ENCODE peak calls at places on chromosomes 2 and 18, in nine cellular contexts. D is IMR-90, G is mammary epithelial cell, X is H1, R is keratinocyte, H is GM23338, U is HCT116, O is hepatocyte, M is GM23248. B is an unnamed sample. For H4K20me1, the result is how much of the 10 kb centered on the place peaks cover.

GRCh38 chr18:67509711-67510110 is 6.8 kb downstream of the DSEL start:
- DNase-seq in X (no peak), R (no peak), U (no peak), O (no peak), G (no peak), M (peak), H (no peak), D (peak), B (no peak)

GRCh38 chr18:8730080-8730827 is 24.9 kb downstream of the MTCL1 start:
- DNase-seq in R (no peak), O (peak), U (peak), G (no peak), M (no peak), X (no peak), H (no peak), D (peak), B (no peak)

GRCh38 chr2:222448806-222449205 is 24.5 kb downstream of the SGPP2 start:
- DNase-seq in O (peak), X (no peak), D (peak), G (peak), R (no peak), M (peak), U (no peak), H (no peak), B (no peak)

GRCh38 chr2:80149991-80150390 is 154.6 kb downstream of the LRRTM1 start:
- DNase-seq in M (no peak), U (no peak), G (no peak), H (no peak), O (no peak), X (no peak), D (no peak), R (no peak), B (no peak)

GRCh38 chr2:97348841-97349240 is 235.9 kb downstream of the ANKRD36 start:
- DNase-seq in X (no peak), U (no peak), G (no peak), R (no peak), O (no peak), D (no peak), M (no peak), H (no peak), B (no peak)

GRCh38 chr2:23375448-23375847 is 9.5 kb upstream of the KLHL29 start:
- DNase-seq in R (no peak), U (peak), X (no peak), O (no peak), G (peak), D (peak), M (peak), H (peak), B (peak)

GRCh38 chr2:235601960-235602704 is 108.3 kb downstream of the AGAP1 start:
- DNase-seq in X (no peak), R (no peak), U (no peak), D (no peak), M (no peak), G (no peak), H (no peak), O (no peak), B (no peak)

GRCh38 chr2:46632349-46632748 is 153.0 kb downstream of the TMEM247 start:
- DNase-seq in U (peak), D (peak), H (peak), G (peak), R (no peak), X (no peak), M (peak), O (peak), B (peak)

GRCh38 chr2:32278476-32278853 is 761 bp downstream of the YIPF4 start:
- DNase-seq in R (no peak), H (no peak), G (no peak), M (peak), U (no peak), D (no peak), O (no peak), X (no peak), B (no peak)

GRCh38 chr2:203650860-203651613 is 55.4 kb upstream of the CD28 start:
- DNase-seq in R (no peak), O (peak), X (no peak), U (peak), M (peak), D (peak), H (peak), G (peak), B (peak)

GRCh38 chr2:186348200-186348599 is 137.9 kb upstream of the ZC3H15 start:
- DNase-seq in O (no peak), U (no peak), H (no peak), G (peak), D (no peak), X (no peak), R (no peak), M (peak), B (no peak)

GRCh38 chr18:69819460-69819859 is 128.2 kb downstream of the CD226 start:
- DNase-seq in U (no peak), R (no peak), M (no peak), G (no peak), O (no peak), D (no peak), H (no peak), X (no peak), B (no peak)

GRCh38 chr2:227939271-227940027 is 68.0 kb downstream of the DAW1 start:
- DNase-seq in D (peak), G (peak), M (peak), H (peak), U (peak), R (no peak), X (peak), O (peak), B (peak)

GRCh38 chr2:27152796-27153464 is 4.1 kb downstream of the TCF23 start:
- DNase-seq in D (peak), U (no peak), X (no peak), M (peak), R (no peak), G (peak), O (no peak), H (no peak), B (no peak)

GRCh38 chr18:37445368-37445767 is 120.2 kb downstream of the CELF4 start:
- DNase-seq in U (no peak), D (no peak), R (no peak), X (no peak), M (no peak), G (no peak), H (no peak), O (no peak), B (no peak)

GRCh38 chr2:127482031-127482430 is 44.3 kb downstream of the IWS1 start:
- DNase-seq in X (no peak), D (no peak), H (no peak), G (no peak), U (no peak), M (no peak), O (no peak), R (no peak), B (no peak)

GRCh38 chr2:227222292-227222691 is 57.9 kb downstream of the COL4A3 start:
- DNase-seq in M (no peak), U (no peak), R (no peak), G (no peak), X (no peak), D (no peak), O (no peak), H (no peak), B (no peak)

DNA sequence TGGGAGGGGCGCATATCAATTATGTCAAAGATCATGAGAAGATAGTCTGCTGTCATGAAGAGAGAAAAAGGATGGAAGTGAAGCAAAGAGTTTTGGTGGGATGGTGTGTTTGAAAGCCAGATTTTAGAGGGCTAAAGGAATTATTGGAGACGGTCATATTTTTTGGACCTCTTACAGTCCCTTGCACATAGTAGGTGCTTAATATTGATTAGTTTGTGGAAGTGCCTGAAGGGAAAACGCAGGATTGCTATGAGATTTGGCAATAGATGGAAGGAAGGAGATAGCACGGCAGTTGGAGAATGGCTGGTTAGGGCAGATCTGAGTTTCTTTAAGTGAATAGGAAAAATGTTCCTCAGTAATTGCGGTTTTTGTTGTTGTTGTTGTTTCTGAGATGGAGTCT is 15.9 kb downstream of the EPB41L5 start:
- DNase-seq in M (no peak), O (no peak), G (no peak), H (no peak), D (no peak), X (no peak), R (no peak), U (no peak), B (no peak)
- H4K20me1 ChIP-seq in M (under half), O (under half), G (under half), H (under half), D (under half), X (under half), R (under half), U (under half), B (under half)

DNA sequence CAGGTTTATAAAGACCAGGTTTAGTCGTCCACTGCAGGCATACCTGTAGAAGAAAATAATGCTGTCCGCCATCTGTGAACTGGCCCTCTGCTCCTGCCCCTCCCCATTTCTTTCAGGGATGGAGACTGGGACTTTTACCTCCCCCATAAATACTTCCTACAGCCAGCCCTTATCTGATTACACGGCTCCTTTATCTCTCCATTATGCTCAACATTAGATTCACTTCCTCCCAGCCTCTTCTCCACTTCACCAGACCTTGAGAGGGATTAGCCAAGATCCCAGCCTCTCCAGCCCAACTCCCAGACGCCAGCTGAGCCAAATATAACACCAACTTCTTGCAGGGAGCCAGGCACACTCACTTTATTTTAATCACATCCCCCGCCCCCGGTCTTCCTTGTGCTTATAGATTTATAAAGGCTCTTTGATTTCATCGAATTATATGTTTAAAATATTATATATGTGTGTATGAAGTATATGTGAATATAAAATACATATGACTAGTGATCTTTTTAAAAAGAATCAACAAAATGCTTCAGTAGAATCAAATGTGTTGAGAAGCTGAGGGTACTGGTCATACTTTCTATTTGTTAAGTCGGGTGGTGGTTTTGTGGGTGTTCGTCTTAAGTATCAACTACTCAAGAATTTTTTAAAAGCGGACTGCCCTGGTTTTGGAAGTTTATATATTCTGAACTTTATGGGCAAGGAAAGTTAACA is 81.0 kb downstream of the SPRED2 start:
- DNase-seq in D (peak), H (no peak), G (no peak), X (no peak), M (peak), U (no peak), R (no peak), O (peak), B (no peak)
- H4K20me1 ChIP-seq in D (half or more), H (under half), G (under half), X (under half), M (under half), U (under half), R (under half), O (under half), B (half or more)

GRCh38 chr18:48581206-48581605 is 42.4 kb downstream of the CTIF start:
- DNase-seq in M (no peak), R (no peak), U (no peak), G (no peak), X (no peak), O (no peak), H (no peak), D (no peak), B (no peak)
- H4K20me1 ChIP-seq in M (under half), R (under half), U (under half), G (under half), X (under half), O (under half), H (under half), D (half or more), B (under half)

GRCh38 chr2:10779776-10780490 is 32.7 kb downstream of the PDIA6 start:
- DNase-seq in H (no peak), U (no peak), G (no peak), X (no peak), O (no peak), R (no peak), D (no peak), M (no peak), B (no peak)
- H4K20me1 ChIP-seq in H (under half), U (under half), G (under half), X (under half), O (under half), R (under half), D (under half), M (under half), B (under half)

GRCh38 chr18:906416-907170 is 1.9 kb downstream of the ADCYAP1 start:
- DNase-seq in M (peak), X (peak), R (no peak), O (peak), G (no peak), D (no peak), H (peak), U (no peak), B (no peak)

GRCh38 chr18:908631-909621 is 4.3 kb downstream of the ADCYAP1 start:
- DNase-seq in X (no peak), D (no peak), H (peak), M (peak), R (no peak), G (no peak), O (no peak), U (no peak), B (no peak)

GRCh38 chr18:907171-907879 is 2.7 kb downstream of the ADCYAP1 start:
- DNase-seq in O (peak), R (no peak), X (peak), M (peak), H (peak), G (no peak), D (no peak), U (no peak), B (no peak)

GRCh38 chr18:905948-906415 is 1.3 kb downstream of the ADCYAP1 start:
- DNase-seq in R (no peak), H (peak), X (no peak), O (no peak), D (no peak), M (no peak), U (no peak), G (no peak), B (no peak)

GRCh38 chr18:907880-908512 is 3.3 kb downstream of the ADCYAP1 start:
- DNase-seq in G (no peak), U (no peak), M (no peak), H (peak), O (no peak), D (no peak), X (peak), R (no peak), B (no peak)
- H4K20me1 ChIP-seq in G (under half), U (under half), M (under half), H (under half), O (under half), D (under half), X (under half), R (under half), B (under half)

B was measured in Karpas-422.